ENCODE peak calls at places on chromosomes 16 and 17, in four cellular contexts. X is fibroblast of lung, Y is neural progenitor cell, K is GM12878. R is an unnamed sample. For H4K20me1 and H3K36me3, the result is how much of the 10 kb centered on the place peaks cover.

GRCh38 chr17:28228109-28228840 is 90.7 kb upstream of the TMEM97 start:
- DNase-seq in X (no peak), Y (peak), K (no peak), R (no peak)

GRCh38 chr17:39400547-39401411 is 647 bp downstream of the FBXL20 start:
- DNase-seq in X (no peak), Y (no peak), K (no peak), R (no peak)

GRCh38 chr17:11028349-11028748 is 190.5 kb upstream of the PIRT start:
- DNase-seq in X (no peak), Y (no peak), K (no peak), R (no peak)

GRCh38 chr16:67397812-67398545 is 4.7 kb upstream of the TPPP3 start:
- DNase-seq in X (no peak), Y (no peak), K (no peak), R (no peak)

GRCh38 chr17:79905832-79906231 is 66.6 kb upstream of the CBX4 start:
- DNase-seq in X (no peak), Y (no peak), K (no peak), R (no peak)

GRCh38 chr16:16780588-16780987 is 401.6 kb downstream of the NPIPA7 start:
- DNase-seq in X (no peak), Y (peak), K (no peak), R (no peak)

GRCh38 chr16:75416904-75417565 is 16.3 kb downstream of the CFDP1 start:
- DNase-seq in X (no peak), Y (no peak), K (no peak), R (no peak)

GRCh38 chr17:75417054-75417453 is 11.6 kb upstream of the GRB2 start:
- DNase-seq in X (no peak), Y (no peak), K (no peak), R (no peak)

GRCh38 chr17:44217738-44218343 is 1.6 kb downstream of the UBTF start:
- DNase-seq in X (no peak), Y (no peak), K (no peak), R (no peak)

GRCh38 chr17:78345791-78346494 is 13.9 kb downstream of the SOCS3 start:
- DNase-seq in X (no peak), Y (no peak), K (no peak), R (no peak)

GRCh38 chr16:87152221-87152755 is 164.9 kb downstream of the C16orf95 start:
- DNase-seq in X (no peak), Y (no peak), K (no peak), R (no peak)

GRCh38 chr16:24626251-24626650 is 86.9 kb downstream of the RBBP6 start:
- DNase-seq in X (peak), Y (no peak), K (no peak), R (no peak)

GRCh38 chr16:81405702-81406113 is 38.9 kb upstream of the CMIP start:
- DNase-seq in X (peak), Y (no peak), K (no peak), R (no peak)

GRCh38 chr17:72556944-72557826 is 436.4 kb downstream of the SOX9 start:
- DNase-seq in X (peak), Y (peak), K (no peak), R (peak)

GRCh38 chr16:78137782-78138616 is 38.5 kb downstream of the WWOX start:
- DNase-seq in X (no peak), Y (no peak), K (no peak), R (no peak)

GRCh38 chr16:48969611-48970010 is 312.0 kb downstream of the CBLN1 start:
- DNase-seq in X (no peak), Y (no peak), K (no peak), R (no peak)

GRCh38 chr17:17493986-17494466 is 2.2 kb downstream of the RASD1 start:
- DNase-seq in X (no peak), Y (peak), K (no peak), R (no peak)

GRCh38 chr16:12147681-12148479 is 171.3 kb downstream of the SNX29 start:
- DNase-seq in X (no peak), Y (peak), K (no peak), R (peak)

GRCh38 chr17:48816774-48817590 is at the start of gene TTLL6:
- DNase-seq in X (peak), Y (peak), K (no peak), R (peak)

GRCh38 chr17:39104657-39105056 is 46.8 kb downstream of the PLXDC1 start:
- DNase-seq in X (no peak), Y (no peak), K (no peak), R (no peak)

GRCh38 chr17:17063546-17064122 is 21.4 kb downstream of the MPRIP start:
- DNase-seq in X (peak), Y (no peak), K (no peak), R (no peak)

GRCh38 chr17:9209781-9210370 is 188.6 kb downstream of the NTN1 start:
- DNase-seq in X (no peak), Y (no peak), K (no peak), R (no peak)

GRCh38 chr16:29708917-29709600 is 30.1 kb downstream of the QPRT start:
- DNase-seq in X (no peak), Y (peak), K (no peak), R (no peak)

GRCh38 chr16:69707920-69708683 is 18.3 kb downstream of the NQO1 start:
- DNase-seq in X (no peak), Y (no peak), K (no peak), R (no peak)

GRCh38 chr17:80198144-80198661 is 21.9 kb downstream of the SGSH start:
- DNase-seq in X (peak), Y (no peak), K (no peak), R (no peak)

GRCh38 chr16:65745201-65745600 is 621.3 kb upstream of the CDH5 start:
- DNase-seq in X (no peak), Y (no peak), K (no peak), R (no peak)

GRCh38 chr17:40598021-40598927 is 33.0 kb upstream of the CCR7 start:
- DNase-seq in X (no peak), Y (no peak), K (no peak), R (no peak)

GRCh38 chr16:21275529-21275928 is 2.6 kb downstream of the CRYM start:
- DNase-seq in X (no peak), Y (no peak), K (no peak), R (no peak)

GRCh38 chr16:28975158-28975603 is 603 bp downstream of the SPNS1 start:
- DNase-seq in X (no peak), Y (peak), K (no peak), R (no peak)

GRCh38 chr17:44115585-44116415 is 7.6 kb downstream of the HDAC5 start:
- DNase-seq in X (peak), Y (peak), K (no peak), R (peak)

GRCh38 chr17:17710728-17711541 is 29.7 kb downstream of the RAI1 start:
- DNase-seq in X (peak), Y (peak), K (no peak), R (no peak)

GRCh38 chr17:29617481-29618271 is 5.0 kb downstream of the CORO6 start:
- DNase-seq in X (peak), Y (peak), K (peak), R (peak)

GRCh38 chr17:77356109-77356689 is 215.4 kb downstream of the SEC14L1 start:
- DNase-seq in X (no peak), Y (no peak), K (no peak), R (no peak)

GRCh38 chr16:50956637-50957036 is 194.4 kb downstream of the SALL1 start:
- DNase-seq in X (no peak), Y (no peak), K (no peak), R (no peak)

GRCh38 chr17:81337449-81337848 is 42.3 kb upstream of the SLC38A10 start:
- DNase-seq in X (no peak), Y (peak), K (no peak), R (no peak)
- H4K20me1 ChIP-seq in X (under half), Y (half or more), K (under half), R (under half)

DNA sequence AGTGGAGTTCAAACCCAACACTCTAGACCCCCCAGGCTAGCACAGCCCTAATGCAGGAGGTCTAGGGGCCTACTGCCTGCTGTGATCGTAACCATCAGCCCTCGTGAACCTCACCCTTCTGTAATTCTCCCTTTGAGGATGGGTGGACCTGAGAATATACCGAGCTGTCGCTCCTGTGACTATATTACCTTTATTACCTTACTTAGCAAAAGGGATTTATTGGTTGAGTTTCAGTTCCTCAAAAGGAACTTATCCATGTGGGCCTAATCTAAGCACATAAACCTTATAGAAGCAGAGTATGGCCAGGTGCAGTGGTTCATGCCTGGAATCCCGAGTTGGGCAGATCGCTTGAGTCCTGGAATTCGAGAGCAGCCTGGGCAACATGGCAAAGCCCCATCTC is 19.2 kb upstream of the EMP2 start:
- DNase-seq in X (no peak), Y (no peak), K (no peak), R (no peak)
- H3K36me3 ChIP-seq in X (under half), Y (under half), K (under half), R (under half)

DNA sequence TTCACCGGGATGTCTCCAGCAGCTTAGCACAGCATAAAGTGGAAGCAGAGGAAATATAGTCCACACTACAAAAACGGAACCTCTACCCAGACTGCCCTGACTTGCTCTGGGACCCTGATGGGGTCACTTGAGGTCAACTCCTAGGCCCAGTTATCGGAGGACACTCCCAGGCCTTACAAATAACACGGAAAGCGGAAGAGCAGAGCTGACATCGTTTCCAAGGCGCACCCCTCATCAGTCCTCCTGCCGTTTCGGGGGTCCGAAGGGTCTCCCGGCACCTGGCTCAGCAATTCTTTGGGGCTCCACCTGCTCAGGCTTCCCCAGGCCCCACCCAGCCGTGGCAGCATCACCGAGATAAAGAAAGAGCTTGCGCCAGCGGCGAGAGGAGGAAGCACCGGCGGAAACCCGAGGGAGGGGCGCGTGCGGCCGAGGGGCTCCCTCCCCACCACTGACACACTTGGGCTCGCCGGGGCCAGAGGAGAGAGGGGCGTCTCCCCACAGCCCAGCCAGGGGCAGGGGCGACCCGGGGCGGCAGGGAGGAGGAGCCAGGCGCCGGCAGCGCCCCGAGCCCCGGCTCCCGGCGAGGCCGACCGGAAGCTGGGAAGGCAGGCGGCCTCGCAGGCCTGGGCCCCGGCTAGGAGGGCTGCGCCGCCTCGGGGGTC is 727 bp downstream of the CORO7 start:
- DNase-seq in X (no peak), Y (peak), K (no peak), R (peak)
- H4K20me1 ChIP-seq in X (under half), Y (under half), K (under half), R (under half)

DNA sequence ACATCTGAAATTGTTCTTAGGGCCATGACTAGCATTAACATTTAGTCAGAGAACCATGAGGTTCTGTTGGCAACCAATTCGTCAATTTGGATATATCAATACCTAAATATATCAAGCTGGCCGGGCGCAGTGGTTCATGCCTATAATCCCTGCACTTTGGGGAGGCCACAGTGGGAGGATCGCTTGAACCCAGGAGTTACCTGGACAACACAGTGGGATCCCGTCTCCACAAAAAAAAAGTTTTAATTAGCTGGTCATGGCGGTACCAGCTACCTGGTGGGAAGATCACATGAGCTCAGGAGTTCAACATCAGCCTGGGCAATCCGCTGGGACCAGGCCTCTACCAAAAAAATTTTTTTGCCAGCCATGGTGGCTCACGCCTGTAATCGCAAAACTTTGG is 8.4 kb downstream of the YWHAE start:
- DNase-seq in X (no peak), Y (no peak), K (no peak), R (no peak)
- H3K36me3 ChIP-seq in X (under half), Y (under half), K (under half), R (under half)

R was measured in DND-41.